ENCODE peak calls at places on chromosomes 1 and 21, in seven cellular contexts. B, L, V, K, Z, J and M are unnamed samples.

GRCh38 chr1:55088413-55088812 is 49.1 kb downstream of the PCSK9 start:
- DNase-seq in B (no peak), Z (no peak), V (no peak), L (no peak), K (no peak), J (no peak), M (no peak)

GRCh38 chr1:209319549-209319948 is 264.0 kb upstream of the CAMK1G start:
- DNase-seq in L (no peak), J (no peak), B (no peak), K (no peak), Z (peak), V (no peak), M (no peak)

GRCh38 chr1:212162635-212163034 is 122.6 kb upstream of the PPP2R5A start:
- DNase-seq in K (peak), J (peak), B (no peak), L (peak), V (no peak), Z (peak), M (peak)

GRCh38 chr21:27643326-27643725 is 676.4 kb upstream of the ADAMTS5 start:
- DNase-seq in K (no peak), J (no peak), V (no peak), Z (no peak), B (no peak), L (no peak), M (no peak)

GRCh38 chr1:40844887-40845878 is 17.0 kb downstream of the CITED4 start:
- DNase-seq in L (no peak), J (no peak), K (no peak), Z (no peak), B (no peak), V (no peak), M (no peak)

GRCh38 chr1:109497449-109498160 is 3.7 kb downstream of the CYB561D1 start:
- DNase-seq in L (no peak), V (no peak), B (no peak), K (no peak), J (no peak), Z (no peak), M (no peak)

GRCh38 chr1:219380463-219380862 is 206.8 kb downstream of the LYPLAL1 start:
- DNase-seq in L (no peak), B (no peak), J (no peak), V (no peak), K (no peak), Z (no peak), M (no peak)

GRCh38 chr1:179143332-179143731 is 61.5 kb downstream of the TOR3A start:
- DNase-seq in V (no peak), K (no peak), J (no peak), Z (peak), B (no peak), L (no peak), M (no peak)

GRCh38 chr1:31335007-31335406 is 37.9 kb downstream of the FABP3 start:
- DNase-seq in J (no peak), L (no peak), V (no peak), B (no peak), Z (peak), K (no peak), M (peak)

GRCh38 chr1:207872655-207873054 is 38.3 kb downstream of the CD34 start:
- DNase-seq in L (no peak), B (no peak), K (no peak), J (no peak), V (no peak), Z (no peak), M (no peak)

GRCh38 chr1:207873055-207873890 is 37.7 kb downstream of the CD34 start:
- DNase-seq in V (no peak), K (no peak), L (peak), B (no peak), Z (no peak), J (no peak), M (peak)

GRCh38 chr1:207875532-207875931 is 35.4 kb downstream of the CD34 start:
- DNase-seq in Z (no peak), L (no peak), K (no peak), B (no peak), J (no peak), V (no peak), M (no peak)

GRCh38 chr1:207878939-207879338 is 32.0 kb downstream of the CD34 start:
- DNase-seq in V (no peak), Z (no peak), J (no peak), K (no peak), L (no peak), B (no peak), M (no peak)

GRCh38 chr1:207876129-207876528 is 34.8 kb downstream of the CD34 start:
- DNase-seq in Z (no peak), L (no peak), V (no peak), K (no peak), B (no peak), J (no peak), M (no peak)
- TF ChIP-seq CTCF in Z (no peak), L (no peak), V (no peak), K (no peak), B (no peak), J (peak), M (peak)

DNA sequence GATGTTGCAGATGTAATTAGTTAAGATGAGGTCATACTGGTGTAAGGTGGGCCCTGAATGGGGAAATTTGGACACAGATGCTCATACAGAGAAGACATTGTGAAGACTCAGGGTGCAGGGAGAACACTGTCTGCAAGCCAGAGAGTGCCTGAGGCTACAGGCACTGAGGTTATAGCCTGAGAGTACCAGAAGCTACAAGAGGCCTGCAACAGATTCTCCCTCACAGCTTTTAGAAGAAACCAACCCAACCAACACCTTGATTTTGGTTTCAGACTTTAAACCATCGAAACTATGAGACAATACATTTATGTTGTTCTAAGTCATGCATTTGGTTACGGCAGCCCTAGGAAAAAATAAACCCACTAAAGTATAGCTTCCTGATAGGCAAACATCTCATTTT is 321.7 kb upstream of the USP25 start:
- DNase-seq in V (no peak), J (no peak), B (no peak), K (no peak), L (no peak), Z (no peak), M (peak)
- TF ChIP-seq CTCF in V (no peak), J (no peak), B (no peak), K (no peak), L (no peak), Z (no peak), M (no peak)

DNA sequence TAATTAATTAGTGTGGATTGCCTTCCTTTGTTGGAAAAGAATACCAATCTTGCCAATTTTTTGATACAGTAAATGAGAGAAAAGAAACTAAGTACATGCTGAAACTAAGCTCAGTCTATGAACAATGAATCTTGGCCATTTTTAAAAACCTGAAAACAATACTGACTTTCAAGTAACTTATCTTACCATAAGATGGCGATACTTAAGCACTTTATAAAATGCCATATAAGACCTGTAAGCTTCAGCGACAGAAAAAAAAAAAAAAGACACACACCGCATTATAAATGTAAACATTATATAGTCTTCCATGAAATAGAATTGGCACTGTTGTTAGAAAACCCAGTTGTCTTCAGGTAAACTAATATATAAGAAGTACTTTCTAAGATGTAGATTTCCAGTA is 3.0 kb downstream of the OLFM3 start:
- DNase-seq in Z (no peak), K (no peak), J (no peak), B (no peak), L (no peak), V (no peak), M (no peak)
- TF ChIP-seq CTCF in Z (no peak), K (no peak), J (no peak), B (no peak), L (no peak), V (no peak), M (no peak)

DNA sequence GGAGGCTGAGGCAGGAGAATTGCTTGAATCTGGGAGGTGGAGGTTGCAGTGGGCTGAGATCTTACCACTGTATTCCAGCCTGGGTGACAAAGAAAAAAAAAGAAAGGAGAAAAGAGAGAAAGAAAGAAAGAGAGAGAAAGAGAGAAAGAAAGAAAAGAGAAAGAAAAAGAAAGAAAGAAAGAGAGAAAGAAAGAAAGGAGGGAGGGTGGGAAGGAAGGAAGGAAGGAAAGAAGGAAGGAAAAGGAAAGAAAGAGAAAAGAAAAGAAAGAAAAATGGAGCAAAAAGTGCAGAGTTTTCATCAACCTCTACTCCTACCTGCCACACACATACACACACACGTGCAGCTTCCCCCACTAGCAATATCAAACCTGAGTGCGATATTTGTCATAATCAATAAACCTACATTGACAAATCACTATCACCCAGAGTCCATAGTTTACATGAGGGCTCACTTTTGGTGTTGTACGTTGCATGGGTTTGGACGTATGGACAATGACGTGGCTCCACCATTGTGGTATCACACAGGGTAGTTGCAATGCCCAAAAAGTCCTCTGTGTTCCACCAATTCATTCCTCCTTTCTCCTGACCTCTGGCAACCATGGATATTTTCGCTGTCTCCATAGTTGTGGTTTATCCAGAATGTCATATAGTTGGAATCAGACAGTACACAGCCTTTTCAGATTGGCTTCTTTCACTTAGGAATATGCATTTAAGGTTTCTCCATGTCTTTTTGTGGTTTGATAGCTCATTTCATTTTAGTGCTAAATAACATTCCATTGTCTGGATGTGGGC is 36.5 kb downstream of the EVA1C start:
- DNase-seq in V (no peak), Z (peak), J (no peak), L (no peak), B (no peak), K (no peak), M (no peak)
- TF ChIP-seq CTCF in V (no peak), Z (no peak), J (no peak), L (no peak), B (no peak), K (no peak), M (no peak)